ENCODE peak calls at places on chromosomes 1 and 21, in eight cellular contexts. S, Q, K, X, P, J, N and D are unnamed samples.

GRCh38 chr1:162003825-162004205 is 19.9 kb downstream of the OLFML2B start:
- DNase-seq in S (no peak), Q (no peak), K (no peak), X (peak), P (no peak), J (no peak), N (no peak), D (peak)

GRCh38 chr21:35375115-35375514 is 326.0 kb upstream of the RUNX1 start:
- DNase-seq in S (no peak), Q (no peak), K (no peak), X (peak), P (no peak), J (no peak), N (no peak), D (no peak)

GRCh38 chr1:7341145-7341900 is 429.8 kb upstream of the VAMP3 start:
- DNase-seq in S (no peak), Q (no peak), K (peak), X (peak), P (no peak), J (no peak), N (peak), D (no peak)

GRCh38 chr21:29413683-29414082 is 115.0 kb downstream of the BACH1 start:
- DNase-seq in S (no peak), Q (no peak), K (no peak), X (no peak), P (no peak), J (no peak), N (no peak), D (no peak)

GRCh38 chr1:14440731-14441130 is 157.8 kb upstream of the KAZN start:
- DNase-seq in S (no peak), Q (no peak), K (no peak), X (no peak), P (no peak), J (no peak), N (no peak), D (no peak)

GRCh38 chr1:196078691-196079090 is 529.5 kb downstream of the KCNT2 start:
- DNase-seq in S (no peak), Q (no peak), K (no peak), X (peak), P (peak), J (no peak), N (no peak), D (no peak)

GRCh38 chr1:226628624-226629155 is 80.1 kb downstream of the STUM start:
- DNase-seq in S (no peak), Q (peak), K (no peak), X (no peak), P (no peak), J (no peak), N (no peak), D (no peak)

GRCh38 chr1:200103961-200104583 is 76.6 kb downstream of the NR5A2 start:
- DNase-seq in S (no peak), Q (no peak), K (no peak), X (no peak), P (no peak), J (no peak), N (no peak), D (no peak)

GRCh38 chr21:36419996-36420395 is 34.8 kb downstream of the CHAF1B start:
- DNase-seq in S (peak), Q (peak), K (peak), X (peak), P (peak), J (peak), N (peak), D (peak)

GRCh38 chr1:1117469-1117831 is 1.6 kb upstream of the C1orf159 start:
- DNase-seq in S (no peak), Q (no peak), K (no peak), X (no peak), P (no peak), J (no peak), N (peak), D (no peak)

GRCh38 chr1:1600861-1601563 is 1.1 kb upstream of the FNDC10 start:
- DNase-seq in S (no peak), Q (no peak), K (no peak), X (no peak), P (no peak), J (no peak), N (no peak), D (no peak)

GRCh38 chr1:119327436-119328155 is 41.0 kb upstream of the HAO2 start:
- DNase-seq in S (no peak), Q (peak), K (peak), X (no peak), P (no peak), J (peak), N (peak), D (no peak)

GRCh38 chr1:209769956-209770355 is 14.1 kb downstream of the TRAF3IP3 start:
- DNase-seq in S (no peak), Q (no peak), K (no peak), X (no peak), P (no peak), J (no peak), N (no peak), D (no peak)

GRCh38 chr1:6111571-6111970 is 65.9 kb downstream of the KCNAB2 start:
- DNase-seq in S (no peak), Q (no peak), K (no peak), X (no peak), P (no peak), J (no peak), N (no peak), D (no peak)

GRCh38 chr1:31065310-31066217 is at the start of gene PUM1:
- DNase-seq in S (peak), Q (peak), K (peak), X (peak), P (peak), J (peak), N (peak), D (peak)

GRCh38 chr1:8463144-8463927 is 145.4 kb downstream of the SLC45A1 start:
- DNase-seq in S (no peak), Q (peak), K (peak), X (peak), P (no peak), J (peak), N (no peak), D (no peak)

GRCh38 chr1:17569200-17570139 is 30.0 kb downstream of the ARHGEF10L start:
- DNase-seq in S (peak), Q (peak), K (peak), X (peak), P (no peak), J (peak), N (peak), D (peak)

GRCh38 chr21:14712121-14712520 is 166.0 kb upstream of the SAMSN1 start:
- DNase-seq in S (no peak), Q (no peak), K (no peak), X (no peak), P (no peak), J (no peak), N (no peak), D (no peak)

GRCh38 chr1:36327421-36328087 is 4.1 kb upstream of the EVA1B start:
- DNase-seq in S (no peak), Q (no peak), K (no peak), X (peak), P (no peak), J (no peak), N (no peak), D (peak)

GRCh38 chr1:4652631-4653327 is 1.6 kb upstream of the AJAP1 start:
- DNase-seq in S (peak), Q (peak), K (peak), X (no peak), P (peak), J (peak), N (peak), D (peak)

GRCh38 chr1:232457607-232458006 is 172.3 kb downstream of the SIPA1L2 start:
- DNase-seq in S (no peak), Q (no peak), K (no peak), X (no peak), P (no peak), J (no peak), N (no peak), D (no peak)

GRCh38 chr1:199272107-199272506 is 633.3 kb downstream of the PTPRC start:
- DNase-seq in S (no peak), Q (no peak), K (no peak), X (peak), P (no peak), J (no peak), N (no peak), D (no peak)

GRCh38 chr1:210293191-210293607 is 35.5 kb upstream of the HHAT start:
- DNase-seq in S (peak), Q (peak), K (peak), X (peak), P (no peak), J (no peak), N (peak), D (no peak)

GRCh38 chr1:214280386-214281029 is 451 bp upstream of the SMYD2 start:
- DNase-seq in S (peak), Q (peak), K (peak), X (peak), P (peak), J (peak), N (peak), D (peak)

GRCh38 chr1:194069168-194069830 is 882.9 kb upstream of the B3GALT2 start:
- DNase-seq in S (no peak), Q (no peak), K (peak), X (peak), P (no peak), J (no peak), N (peak), D (no peak)

GRCh38 chr1:166822385-166822784 is 16.9 kb upstream of the POGK start:
- DNase-seq in S (no peak), Q (no peak), K (no peak), X (no peak), P (peak), J (no peak), N (no peak), D (no peak)

GRCh38 chr21:42815217-42815616 is 64.1 kb downstream of the WDR4 start:
- DNase-seq in S (no peak), Q (no peak), K (no peak), X (no peak), P (no peak), J (no peak), N (no peak), D (no peak)

GRCh38 chr1:11550664-11551283 is 71.8 kb downstream of the DISP3 start:
- DNase-seq in S (peak), Q (peak), K (peak), X (peak), P (peak), J (peak), N (peak), D (no peak)

GRCh38 chr1:161439280-161440232 is 65.7 kb upstream of the FCGR2A start:
- DNase-seq in S (peak), Q (no peak), K (peak), X (peak), P (peak), J (no peak), N (peak), D (no peak)

GRCh38 chr1:111085666-111086065 is 54.2 kb downstream of the DRAM2 start:
- DNase-seq in S (no peak), Q (no peak), K (no peak), X (no peak), P (no peak), J (no peak), N (no peak), D (no peak)

GRCh38 chr1:247212012-247212411 is 40.2 kb upstream of the ZNF124 start:
- DNase-seq in S (no peak), Q (no peak), K (no peak), X (no peak), P (no peak), J (no peak), N (no peak), D (no peak)

GRCh38 chr1:247210062-247210385 is 38.2 kb upstream of the ZNF124 start:
- DNase-seq in S (no peak), Q (no peak), K (no peak), X (peak), P (no peak), J (no peak), N (no peak), D (no peak)

GRCh38 chr1:247209306-247209900 is 37.6 kb upstream of the ZNF124 start:
- DNase-seq in S (no peak), Q (no peak), K (no peak), X (peak), P (no peak), J (no peak), N (no peak), D (no peak)

GRCh38 chr1:247211339-247211738 is 39.5 kb upstream of the ZNF124 start:
- DNase-seq in S (no peak), Q (no peak), K (no peak), X (no peak), P (no peak), J (no peak), N (no peak), D (no peak)

GRCh38 chr1:247210386-247211117 is 38.7 kb upstream of the ZNF124 start:
- DNase-seq in S (peak), Q (peak), K (peak), X (peak), P (peak), J (peak), N (peak), D (peak)
- TF ChIP-seq POLR2A in S (peak), Q (no peak), K (no peak), X (peak), P (peak), J (peak), N (peak), D (peak)

DNA sequence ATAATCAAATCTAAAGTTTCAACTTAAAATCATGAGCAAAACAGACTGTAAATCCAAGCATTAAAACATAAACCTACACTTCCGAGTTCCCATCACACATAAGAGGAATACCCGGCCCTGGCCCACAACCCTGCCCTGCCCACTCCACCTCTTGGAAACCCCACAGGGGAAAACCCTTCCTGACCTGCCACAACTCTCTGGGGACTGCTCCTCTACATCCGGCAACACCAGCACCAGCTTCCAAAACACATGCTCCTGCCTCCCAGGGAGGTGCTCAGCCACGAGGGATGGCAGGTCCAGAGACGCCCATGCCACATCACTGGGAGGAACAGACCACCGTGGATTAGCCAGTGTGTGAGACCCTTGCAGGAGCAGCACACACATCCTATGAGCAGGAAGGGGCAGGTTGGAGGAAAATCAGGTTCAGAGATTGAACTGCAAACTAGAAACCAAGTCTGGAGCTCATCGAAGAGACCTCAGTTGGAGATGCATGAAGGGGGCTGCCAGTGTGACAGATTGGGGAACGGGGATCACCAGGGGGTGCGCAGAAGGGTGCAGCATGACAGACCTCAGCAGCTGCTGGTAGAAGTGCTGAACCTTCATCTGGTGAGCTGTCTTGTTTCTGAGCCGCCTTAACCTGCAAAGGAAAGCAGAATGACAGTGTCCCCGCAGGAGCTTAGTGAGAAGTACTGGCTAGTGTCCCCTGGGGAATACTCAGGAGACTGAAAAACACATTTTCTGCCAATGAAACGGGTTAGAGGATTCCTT is 25.8 kb upstream of the LSS start:
- DNase-seq in S (no peak), Q (no peak), K (no peak), X (no peak), P (no peak), J (no peak), N (no peak), D (no peak)
- TF ChIP-seq POLR2A in S (no peak), Q (no peak), K (no peak), X (no peak), P (no peak), J (no peak), N (no peak), D (no peak)

GRCh38 chr21:44000360-44000759 is 11.7 kb upstream of the TRAPPC10 start:
- DNase-seq in S (no peak), Q (no peak), K (no peak), X (no peak), P (no peak), J (no peak), N (no peak), D (no peak)

GRCh38 chr21:43994085-43994484 is 18.0 kb upstream of the TRAPPC10 start:
- DNase-seq in S (no peak), Q (no peak), K (no peak), X (no peak), P (no peak), J (no peak), N (no peak), D (no peak)

GRCh38 chr21:43994646-43995045 is 17.5 kb upstream of the TRAPPC10 start:
- DNase-seq in S (no peak), Q (no peak), K (no peak), X (no peak), P (no peak), J (no peak), N (no peak), D (no peak)

GRCh38 chr21:43995521-43996105 is 16.5 kb upstream of the TRAPPC10 start:
- DNase-seq in S (no peak), Q (no peak), K (no peak), X (no peak), P (no peak), J (no peak), N (no peak), D (no peak)

GRCh38 chr21:43997766-43998742 is 14.1 kb upstream of the TRAPPC10 start:
- DNase-seq in S (no peak), Q (no peak), K (no peak), X (no peak), P (no peak), J (no peak), N (no peak), D (no peak)
- TF ChIP-seq POLR2A in S (no peak), Q (no peak), K (no peak), X (no peak), P (no peak), J (no peak), N (no peak), D (no peak)

GRCh38 chr1:28577052-28577678 is 14.9 kb upstream of the RAB42 start:
- DNase-seq in S (no peak), Q (no peak), K (no peak), X (no peak), P (no peak), J (no peak), N (no peak), D (no peak)

GRCh38 chr1:28580706-28581530 is 11.1 kb upstream of the RAB42 start:
- DNase-seq in S (peak), Q (peak), K (peak), X (peak), P (peak), J (peak), N (peak), D (no peak)

GRCh38 chr1:28578696-28579218 is 13.3 kb upstream of the RAB42 start:
- DNase-seq in S (no peak), Q (no peak), K (no peak), X (no peak), P (no peak), J (no peak), N (no peak), D (no peak)

GRCh38 chr1:28579374-28579773 is 12.7 kb upstream of the RAB42 start:
- DNase-seq in S (no peak), Q (no peak), K (no peak), X (no peak), P (no peak), J (no peak), N (no peak), D (no peak)

GRCh38 chr1:28577738-28578536 is 14.1 kb upstream of the RAB42 start:
- DNase-seq in S (no peak), Q (no peak), K (no peak), X (no peak), P (no peak), J (no peak), N (no peak), D (no peak)
- TF ChIP-seq POLR2A in S (no peak), Q (no peak), K (no peak), X (no peak), P (no peak), J (no peak), N (no peak), D (no peak)

DNA sequence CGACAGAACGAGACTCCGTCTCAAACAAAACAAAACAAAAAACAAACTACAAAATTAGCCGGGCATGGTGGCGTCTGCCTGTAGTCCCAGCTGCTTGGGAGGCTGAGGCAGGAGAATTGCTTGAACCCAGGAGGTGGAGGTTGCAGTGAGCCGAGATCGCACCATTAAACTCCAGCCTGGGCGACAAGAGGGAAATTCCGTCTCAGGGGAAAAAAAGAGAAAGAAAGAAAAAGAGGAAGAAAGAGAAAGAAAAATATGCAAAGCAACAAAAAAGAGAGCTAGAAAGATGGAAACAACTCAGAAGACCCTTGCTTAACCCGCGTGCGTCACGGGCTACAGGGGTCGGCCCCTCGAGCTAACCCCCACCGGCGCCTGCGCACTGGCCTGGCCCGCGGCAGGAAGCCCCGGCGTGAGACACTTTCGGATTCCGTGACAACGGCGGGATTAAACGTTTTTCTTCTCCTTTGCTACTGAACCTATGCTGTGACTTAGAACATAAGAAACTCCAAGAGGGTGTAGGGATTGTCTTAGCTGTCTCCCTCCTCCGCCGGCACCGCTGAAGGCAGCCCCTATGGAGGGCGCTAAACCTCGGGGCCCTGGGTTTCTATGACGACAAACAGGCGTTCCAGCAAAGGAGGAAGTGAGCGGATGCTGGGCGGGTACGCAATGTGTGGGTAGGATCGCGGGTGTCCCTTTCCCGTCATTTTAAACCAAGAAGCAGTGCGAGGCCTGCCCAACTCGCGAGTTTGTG is at the start of gene AXDND1:
- DNase-seq in S (peak), Q (peak), K (peak), X (peak), P (peak), J (peak), N (peak), D (peak)
- TF ChIP-seq POLR2A in S (peak), Q (no peak), K (peak), X (no peak), P (peak), J (peak), N (no peak), D (peak)